ENCODE peak calls at places on chromosomes 11 and 22, in four cellular contexts. K is breast epithelium, H is upper lobe of left lung, V is lung. Z is an unnamed sample.

GRCh38 chr11:35932641-35933571 is 11.0 kb upstream of the LDLRAD3 start:
- DNase-seq in V (no peak), K (no peak), H (no peak), Z (no peak)

GRCh38 chr22:31490496-31490925 is 869 bp upstream of the EIF4ENIF1 start:
- DNase-seq in V (peak; percentile 69), H (peak; percentile 83), K (peak; percentile 44), Z (peak; percentile 50)

GRCh38 chr11:121323208-121323607 is 30.6 kb downstream of the SC5D start:
- DNase-seq in V (no peak), K (no peak), H (no peak), Z (no peak)

GRCh38 chr11:123527947-123528346 is 97.9 kb downstream of the GRAMD1B start:
- DNase-seq in K (no peak), H (no peak), V (no peak), Z (no peak)

GRCh38 chr11:78691215-78691614 is 116.6 kb upstream of the NARS2 start:
- DNase-seq in V (no peak), H (no peak), K (no peak), Z (no peak)

GRCh38 chr11:72684236-72684912 is 10.2 kb upstream of the PDE2A start:
- DNase-seq in V (peak; percentile 63), K (no peak), H (peak; percentile 67), Z (no peak)

GRCh38 chr11:44631831-44632230 is 66.4 kb downstream of the CD82 start:
- DNase-seq in H (no peak), K (no peak), V (peak; percentile 26), Z (no peak)

GRCh38 chr11:64566915-64567882 is 23.8 kb upstream of the SLC22A12 start:
- DNase-seq in H (no peak), K (peak; percentile 27), V (no peak), Z (no peak)

GRCh38 chr11:1257366-1257765 is 34.5 kb downstream of the MUC5B start:
- DNase-seq in H (no peak), V (no peak), K (no peak), Z (no peak)

GRCh38 chr11:75245356-75246005 is 4.9 kb downstream of the TPBGL start:
- DNase-seq in V (no peak), K (no peak), H (peak; percentile 8), Z (peak; percentile 35)
- TF ChIP-seq CTCF in V (no peak), K (no peak), H (no peak), Z (no peak)

GRCh38 chr11:83840326-83840725 is 554.2 kb upstream of the CCDC90B start:
- DNase-seq in V (no peak), H (no peak), K (no peak), Z (no peak)

GRCh38 chr11:83847635-83848034 is 561.5 kb upstream of the CCDC90B start:
- DNase-seq in K (no peak), H (peak; percentile 21), V (no peak), Z (no peak)

DNA sequence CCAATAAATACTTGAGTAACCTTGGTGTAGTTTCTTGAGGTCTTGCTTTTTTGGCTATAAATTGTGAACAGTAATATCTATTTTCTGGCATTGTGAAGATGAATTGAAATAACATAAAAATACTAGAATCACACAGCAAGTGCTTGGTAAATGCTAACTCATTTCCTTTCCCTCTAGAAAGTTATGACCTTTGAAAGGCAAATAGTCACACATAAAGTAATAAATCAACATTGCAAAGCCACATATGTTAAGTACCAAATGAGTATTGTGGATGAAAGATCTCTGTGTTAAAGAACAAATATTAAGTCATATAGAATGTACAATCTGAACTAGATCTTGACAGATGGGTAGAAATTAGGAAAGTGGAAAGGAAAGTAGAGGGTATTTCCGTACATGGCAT is 559.6 kb upstream of the CCDC90B start:
- DNase-seq in H (no peak), V (no peak), K (no peak), Z (no peak)
- H3K4me1 ChIP-seq in H (no peaks in the 10 kb centered on the region), V (no peaks in the 10 kb centered on the region), K (no peaks in the 10 kb centered on the region), Z (no peaks in the 10 kb centered on the region)

GRCh38 chr11:65579291-65579690 is 3.4 kb downstream of the EHBP1L1 start:
- DNase-seq in K (no peak), V (no peak), H (no peak), Z (no peak)
- H3K36me3 ChIP-seq in K (no peaks in the 10 kb centered on the region), V (no peaks in the 10 kb centered on the region), H (peaks cover 56% of the 10 kb centered on the region), Z (peaks cover 56% of the 10 kb centered on the region)

GRCh38 chr22:36039125-36039524 is 10.5 kb upstream of the RBFOX2 start:
- DNase-seq in V (no peak), K (no peak), H (no peak), Z (no peak)
- TF ChIP-seq CTCF in V (no peak), K (no peak), H (no peak), Z (no peak)

GRCh38 chr11:69967484-69967883 is 110.6 kb upstream of the ANO1 start:
- DNase-seq in K (no peak), V (no peak), H (no peak), Z (no peak)
- H3K4me1 ChIP-seq in K (peaks cover 6% of the 10 kb centered on the region), V (no peaks in the 10 kb centered on the region), H (no peaks in the 10 kb centered on the region), Z (no peaks in the 10 kb centered on the region)

DNA sequence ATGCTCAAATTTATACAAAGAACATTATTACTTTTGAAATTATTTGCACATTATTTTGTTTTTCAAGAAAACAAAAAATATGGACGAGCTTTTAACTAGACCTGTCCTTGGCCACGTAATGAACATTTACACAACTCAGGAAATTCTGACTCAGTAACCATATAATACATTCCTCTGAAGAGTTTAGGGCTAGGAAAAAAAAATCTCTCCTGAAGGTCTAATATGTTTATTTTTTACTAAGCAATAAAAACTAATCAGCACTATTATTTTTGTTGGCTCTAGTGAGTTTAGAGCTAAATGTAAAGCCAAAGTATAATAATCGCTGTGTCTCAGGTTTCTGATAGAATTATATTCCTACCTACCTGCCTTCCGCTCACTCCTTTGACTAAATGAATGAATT is 187.5 kb downstream of the SWAP70 start:
- DNase-seq in H (no peak), K (no peak), V (no peak), Z (no peak)
- H3K36me3 ChIP-seq in H (peaks cover 35% of the 10 kb centered on the region), K (peaks cover 4% of the 10 kb centered on the region), V (peaks cover 23% of the 10 kb centered on the region), Z (peaks cover 11% of the 10 kb centered on the region)

Z was measured in ascending aorta.